ENCODE peak calls at places on chromosomes 2 and 18, in ten cellular contexts. F is RWPE2, E is stomach, U is mammary epithelial cell, N is tibial artery, M is adrenal gland, Y is astrocyte, D is uterus, C is MM.1S, L is heart right ventricle. W is an unnamed sample.
A peak's percentile ranks its signal among the peaks of the same experiment; 100 is the strongest.

GRCh38 chr2:1407950-1408695 is 5.1 kb upstream of the TPO start:
- DNase-seq in F (no peak), C (no peak), M (no peak), E (no peak), Y (no peak), N (no peak), D (no peak), L (no peak), U (no peak), W (no peak)

GRCh38 chr2:234983011-234983726 is 31.4 kb downstream of the SH3BP4 start:
- DNase-seq in M (no peak), E (no peak), C (no peak), F (no peak), D (no peak), Y (no peak), U (no peak), N (no peak), L (no peak), W (peak; percentile 16)

GRCh38 chr2:15844099-15844801 is 96.1 kb upstream of the MYCN start:
- DNase-seq in Y (no peak), L (no peak), D (no peak), C (no peak), M (no peak), E (no peak), U (no peak), N (no peak), F (no peak), W (no peak)

GRCh38 chr2:200039847-200040246 is 84.5 kb downstream of the MAIP1 start:
- DNase-seq in F (no peak), D (no peak), E (no peak), L (no peak), C (no peak), M (no peak), N (no peak), Y (peak; percentile 95), U (no peak), W (no peak)

GRCh38 chr2:240431276-240431662 is 4.2 kb upstream of the GPC1 start:
- DNase-seq in L (no peak), C (no peak), N (peak; percentile 49), M (peak; percentile 15), E (peak; percentile 17), D (no peak), Y (no peak), U (no peak), F (no peak), W (no peak)

GRCh38 chr2:26123426-26123825 is 49.5 kb upstream of the GAREM2 start:
- DNase-seq in D (no peak), C (no peak), M (no peak), E (no peak), U (no peak), F (no peak), Y (no peak), N (no peak), L (no peak), W (no peak)

GRCh38 chr2:151551556-151551955 is 141.9 kb downstream of the RIF1 start:
- DNase-seq in E (no peak), D (no peak), L (no peak), Y (no peak), F (no peak), U (no peak), M (no peak), N (no peak), C (no peak), W (no peak)

GRCh38 chr2:218329027-218329825 is 27.4 kb upstream of the CATIP start:
- DNase-seq in M (no peak), D (no peak), F (no peak), E (no peak), C (no peak), Y (no peak), N (no peak), U (no peak), L (no peak), W (no peak)

GRCh38 chr2:163657257-163657656 is 78.6 kb downstream of the FIGN start:
- DNase-seq in D (no peak), L (no peak), E (no peak), U (peak; percentile 69), M (no peak), F (no peak), N (no peak), Y (peak; percentile 88), C (no peak), W (no peak)

GRCh38 chr2:215479536-215480240 is 43.8 kb upstream of the FN1 start:
- DNase-seq in L (no peak), E (no peak), C (no peak), F (no peak), Y (no peak), D (no peak), M (no peak), U (no peak), N (no peak), W (no peak)

GRCh38 chr18:21949326-21950015 is 208.9 kb downstream of the MIB1 start:
- DNase-seq in F (no peak), U (no peak), M (no peak), C (no peak), N (no peak), Y (no peak), E (no peak), D (no peak), L (no peak), W (no peak)

GRCh38 chr2:236170678-236171212 is 2.6 kb upstream of the GBX2 start:
- DNase-seq in D (no peak), E (no peak), Y (no peak), N (no peak), M (no peak), U (no peak), C (no peak), L (no peak), F (no peak), W (no peak)

GRCh38 chr2:88329815-88330603 is 122.5 kb downstream of the FOXI3 start:
- DNase-seq in U (peak; percentile 81), L (no peak), N (no peak), Y (peak; percentile 1), D (no peak), E (no peak), M (no peak), C (no peak), F (peak; percentile 73), W (no peak)

GRCh38 chr2:238092486-238093035 is 7.6 kb upstream of the ESPNL start:
- DNase-seq in Y (no peak), N (peak; percentile 40), C (no peak), D (no peak), M (no peak), F (peak; percentile 39), E (peak; percentile 17), U (no peak), L (no peak), W (peak; percentile 24)

GRCh38 chr18:67007085-67007484 is 403.2 kb upstream of the CDH19 start:
- DNase-seq in D (no peak), C (peak; percentile 15), F (no peak), N (no peak), L (no peak), M (no peak), U (no peak), Y (no peak), E (no peak), W (no peak)

DNA sequence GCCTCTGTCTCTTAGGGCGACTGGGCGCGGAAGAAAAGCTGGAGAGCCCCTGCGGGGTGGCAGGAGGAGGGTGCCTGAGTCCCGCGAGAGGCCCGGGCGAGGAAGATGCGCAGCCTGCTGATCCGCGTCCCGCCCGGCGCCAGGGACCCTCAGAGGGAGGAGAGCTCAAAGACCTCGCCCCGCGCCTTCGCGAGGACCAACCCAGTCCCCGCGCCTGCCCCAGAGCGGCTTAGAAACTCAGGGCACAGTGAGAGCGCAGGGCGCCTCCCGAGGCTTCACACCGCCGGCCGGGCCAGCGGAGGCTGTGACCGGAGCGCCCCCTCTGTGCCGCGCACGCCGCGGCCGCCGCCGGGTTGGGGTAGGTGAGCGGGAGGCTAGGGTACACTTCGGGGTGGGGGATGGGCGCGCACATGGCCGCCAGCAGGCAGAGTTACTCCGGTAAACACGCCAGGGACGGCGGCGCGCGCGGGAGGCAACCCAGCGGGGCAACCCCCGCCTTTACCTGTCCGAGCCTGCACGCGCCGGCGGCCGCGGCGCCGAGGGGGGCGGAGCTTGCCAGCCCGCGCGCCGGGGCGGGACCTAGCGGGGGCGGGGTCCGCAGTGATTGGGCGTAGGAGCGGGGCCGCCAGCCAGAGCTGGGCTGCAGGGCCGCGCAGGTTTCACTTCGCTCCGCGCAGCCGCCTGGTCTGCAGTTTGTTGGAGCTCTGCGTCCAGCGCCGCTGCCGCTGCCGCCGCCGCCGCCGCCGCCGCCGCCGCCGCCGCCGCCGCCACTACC is at the start of gene BCL2L11:
- DNase-seq in D (peak; percentile 86), E (peak; percentile 96), L (peak; percentile 90), N (peak; percentile 93), U (peak; percentile 89), M (peak; percentile 92), Y (peak; percentile 76), F (peak; percentile 94), C (peak; percentile 97), W (peak; percentile 96)
- TF ChIP-seq CTCF in D (no peak), E (no peak), L (peak; percentile 11), N (no peak), U (peak; percentile 26), M (no peak), Y (no peak), F (peak; percentile 27), C (peak; percentile 51), W (no peak)

DNA sequence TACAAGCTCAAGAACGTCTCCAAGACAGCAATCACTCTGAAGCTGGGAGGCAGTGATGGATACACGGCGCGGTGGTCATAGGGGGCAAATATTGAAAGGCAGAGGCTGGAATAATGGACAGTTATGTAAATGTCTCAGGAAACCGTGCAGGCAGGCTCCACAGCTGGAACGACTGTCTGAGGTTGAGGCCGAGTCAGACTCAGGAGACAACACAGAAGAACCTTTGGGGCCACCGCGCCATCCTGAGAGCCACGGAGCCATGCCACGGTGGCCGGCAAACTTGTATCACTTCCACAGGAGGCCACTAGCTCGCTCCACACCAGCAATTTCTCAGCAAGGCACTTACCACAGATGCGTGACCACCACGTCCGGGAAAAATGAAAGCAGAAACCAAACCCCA is 156.7 kb upstream of the SALL3 start:
- DNase-seq in E (no peak), U (no peak), F (no peak), Y (no peak), D (no peak), L (no peak), M (no peak), N (peak; percentile 39), C (no peak), W (no peak)
- H3K36me3 ChIP-seq in E (no peaks in the 10 kb centered on the region), U (no peaks in the 10 kb centered on the region), F (no peaks in the 10 kb centered on the region), Y (no peaks in the 10 kb centered on the region), D (no peaks in the 10 kb centered on the region), L (no peaks in the 10 kb centered on the region), M (no peaks in the 10 kb centered on the region), N (no peaks in the 10 kb centered on the region), C (no peaks in the 10 kb centered on the region), W (no peaks in the 10 kb centered on the region)

GRCh38 chr2:242040303-242040655 is 170.8 kb downstream of the RTP5 start:
- DNase-seq in L (no peak), F (peak; percentile 43), C (no peak), N (no peak), E (no peak), M (no peak), Y (no peak), D (no peak), U (no peak), W (no peak)
- H3K27me3 ChIP-seq in L (peaks cover 21% of the 10 kb centered on the region), F (peaks cover 25% of the 10 kb centered on the region), C (peaks cover 28% of the 10 kb centered on the region), N (no peaks in the 10 kb centered on the region), E (peaks cover 14% of the 10 kb centered on the region), M (peaks cover 12% of the 10 kb centered on the region), Y (peaks cover 34% of the 10 kb centered on the region), D (peaks cover 8% of the 10 kb centered on the region), U (peaks cover 13% of the 10 kb centered on the region), W (peaks cover 10% of the 10 kb centered on the region)

DNA sequence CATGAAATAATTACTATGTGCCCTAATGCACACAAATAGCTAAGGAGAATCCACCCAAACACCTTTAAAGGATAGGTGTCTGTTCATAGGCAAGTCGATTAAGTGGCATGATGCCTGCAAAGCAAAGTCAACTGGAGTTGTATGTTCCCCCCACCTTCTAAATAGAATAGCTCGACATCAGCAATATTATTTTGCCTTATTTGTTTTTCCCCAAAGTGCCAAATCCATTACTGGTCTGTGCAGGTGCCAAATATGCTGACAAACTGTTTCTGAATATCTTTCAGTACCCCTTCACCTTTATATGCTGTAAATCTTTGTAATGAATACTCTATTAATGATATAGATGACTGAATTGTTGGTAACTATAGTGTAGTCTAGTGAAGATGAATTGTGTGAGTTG is 8.9 kb downstream of the TBR1 start:
- DNase-seq in M (no peak), F (no peak), Y (no peak), E (no peak), D (no peak), C (no peak), L (no peak), U (no peak), N (no peak), W (no peak)
- TF ChIP-seq CTCF in M (no peak), F (no peak), Y (no peak), E (no peak), D (no peak), C (no peak), L (no peak), U (no peak), N (no peak), W (no peak)